ENCODE peak calls at places on chromosomes 3 and 15, in four cellular contexts. H, Y, A and K are unnamed samples.

GRCh38 chr15:95363636-95364035 is 966.9 kb upstream of the NR2F2 start:
- DNase-seq in H (no peak), A (no peak), Y (peak; percentile 61), K (no peak)

GRCh38 chr3:168134931-168135330 is 39.2 kb upstream of the GOLIM4 start:
- DNase-seq in Y (no peak), H (no peak), A (no peak), K (peak; percentile 20)

GRCh38 chr3:159380891-159381290 is 579.0 kb downstream of the MFSD1 start:
- DNase-seq in H (no peak), A (no peak), Y (peak; percentile 1), K (no peak)

GRCh38 chr15:100786901-100787566 is 92.6 kb upstream of the ALDH1A3 start:
- DNase-seq in Y (no peak), H (no peak), A (no peak), K (no peak)

GRCh38 chr3:30578986-30579579 is 27.3 kb upstream of the TGFBR2 start:
- DNase-seq in A (no peak), Y (no peak), H (no peak), K (peak; percentile 92)

GRCh38 chr3:42149537-42150426 is 58.6 kb downstream of the TRAK1 start:
- DNase-seq in Y (no peak), A (no peak), H (no peak), K (peak; percentile 16)

GRCh38 chr3:139325551-139325950 is 18.3 kb upstream of the MRPS22 start:
- DNase-seq in A (no peak), Y (no peak), H (no peak), K (no peak)

GRCh38 chr3:185818267-185818875 is 6.5 kb downstream of the IGF2BP2 start:
- DNase-seq in Y (peak; percentile 36), H (no peak), A (no peak), K (peak; percentile 46)

GRCh38 chr15:39887832-39888231 is 32.2 kb downstream of the GPR176 start:
- DNase-seq in A (no peak), Y (peak; percentile 76), H (no peak), K (peak; percentile 65)

GRCh38 chr3:161890147-161890625 is 393.6 kb downstream of the OTOL1 start:
- DNase-seq in Y (peak; percentile 92), H (peak; percentile 71), A (no peak), K (peak; percentile 62)

GRCh38 chr3:188248036-188248561 is 94.1 kb downstream of the LPP start:
- DNase-seq in Y (no peak), A (no peak), H (no peak), K (no peak)

GRCh38 chr15:77541421-77542181 is 91.1 kb downstream of the LINGO1 start:
- DNase-seq in H (no peak), Y (peak; percentile 59), A (no peak), K (no peak)

GRCh38 chr3:123884258-123884831 is at the start of gene MYLK:
- DNase-seq in A (peak; percentile 87), H (peak; percentile 98), Y (peak; percentile 92), K (peak; percentile 85)

GRCh38 chr3:141421639-141422319 is 53.5 kb downstream of the ZBTB38 start:
- DNase-seq in H (no peak), A (no peak), Y (peak; percentile 55), K (no peak)

GRCh38 chr15:100383302-100384107 is 41.7 kb upstream of the ADAMTS17 start:
- DNase-seq in Y (peak; percentile 10), A (no peak), H (peak; percentile 30), K (peak; percentile 23)

GRCh38 chr3:14166877-14167605 is 11.4 kb downstream of the XPC start:
- DNase-seq in H (no peak), Y (peak; percentile 77), A (no peak), K (peak; percentile 37)

GRCh38 chr3:171374661-171375285 is 85.4 kb downstream of the TNIK start:
- DNase-seq in H (no peak), A (no peak), Y (peak; percentile 19), K (peak; percentile 72)

GRCh38 chr3:143016321-143016972 is 15.1 kb downstream of the U2SURP start:
- DNase-seq in A (no peak), Y (peak; percentile 39), H (no peak), K (no peak)

GRCh38 chr15:85704720-85705119 is 90.0 kb downstream of the KLHL25 start:
- DNase-seq in A (no peak), Y (peak; percentile 30), H (no peak), K (no peak)
- H3K4me1 ChIP-seq in A (no peaks in the 10 kb centered on the region), Y (peaks cover 66% of the 10 kb centered on the region), H (no peaks in the 10 kb centered on the region), K (no peaks in the 10 kb centered on the region)

DNA sequence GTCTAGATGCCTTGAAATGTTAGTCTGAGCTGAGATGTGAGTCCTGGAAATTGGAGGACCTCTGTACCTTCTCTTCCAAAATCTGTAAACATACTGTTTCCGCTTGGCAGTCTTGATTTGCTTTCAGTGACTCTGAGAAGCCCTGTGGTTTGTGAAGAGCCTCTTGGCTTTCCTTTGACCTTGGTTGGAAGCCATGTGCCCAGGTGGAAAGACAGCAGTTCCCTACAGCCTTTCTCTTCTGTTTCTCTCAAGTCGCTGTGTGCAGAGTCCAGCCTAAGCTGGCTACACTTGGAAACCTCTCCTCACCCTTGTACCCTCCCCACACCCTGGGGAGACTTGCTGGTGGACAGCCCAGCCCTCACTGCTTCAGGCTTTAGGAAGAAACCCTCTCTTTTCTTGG is 129.8 kb upstream of the CTDSPL start:
- DNase-seq in H (no peak), A (no peak), Y (no peak), K (no peak)
- H3K27me3 ChIP-seq in H (no peaks in the 10 kb centered on the region), A (no peaks in the 10 kb centered on the region), Y (peaks cover 24% of the 10 kb centered on the region), K (no peaks in the 10 kb centered on the region)

DNA sequence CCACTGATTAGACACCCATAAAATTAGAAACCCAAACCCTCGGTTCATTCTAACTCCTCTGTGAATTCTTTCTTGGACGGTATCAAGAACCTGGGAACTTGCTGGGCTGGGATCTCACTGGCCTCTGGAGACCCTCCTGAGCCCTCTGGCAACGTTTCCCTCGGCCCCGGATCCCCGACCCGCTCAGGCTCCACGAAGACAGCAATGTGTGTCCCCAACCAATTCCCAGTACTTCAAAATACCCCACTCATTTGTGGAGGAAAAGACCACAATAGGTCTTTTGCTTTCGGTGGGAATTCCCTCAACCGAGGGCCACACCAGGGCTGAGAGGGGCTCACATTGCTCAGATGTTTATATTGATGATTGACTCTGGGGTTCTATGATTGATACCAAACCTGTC is 117.9 kb upstream of the PRR20G start:
- DNase-seq in H (no peak), Y (no peak), A (no peak), K (no peak)
- H3K4me1 ChIP-seq in H (peaks cover 4% of the 10 kb centered on the region), Y (no peaks in the 10 kb centered on the region), A (no peaks in the 10 kb centered on the region), K (no peaks in the 10 kb centered on the region)

GRCh38 chr15:93312891-93313486 is 224.0 kb upstream of the RGMA start:
- DNase-seq in A (no peak), Y (no peak), H (no peak), K (no peak)
- H3K27me3 ChIP-seq in A (peaks cover 3% of the 10 kb centered on the region), Y (peaks cover 3% of the 10 kb centered on the region), H (no peaks in the 10 kb centered on the region), K (no peaks in the 10 kb centered on the region)

GRCh38 chr3:195186041-195186709 is 84.8 kb downstream of the XXYLT1 start:
- DNase-seq in Y (no peak), H (no peak), A (no peak), K (no peak)
- H3K4me1 ChIP-seq in Y (peaks cover 67% of the 10 kb centered on the region), H (peaks cover 15% of the 10 kb centered on the region), A (peaks cover 14% of the 10 kb centered on the region), K (peaks cover 32% of the 10 kb centered on the region)